ENCODE peak calls at places on chromosome 3, in eight cellular contexts. K is hepatocyte; W is AG04450; M is mesothelial cell of epicardium; F is psoas muscle; O is activated naive CD4-positive, alpha-beta T cell; A is body of pancreas; T is iris pigment epithelial cell. V is an unnamed sample.
A peak's percentile ranks its signal among the peaks of the same experiment; 100 is the strongest.

GRCh38 chr3:75327453-75327852 is 336.7 kb upstream of the FRG2C start:
- DNase-seq in K (no peak), W (no peak), M (no peak), F (no peak), O (no peak), A (no peak), T (no peak), V (no peak)

GRCh38 chr3:65758871-65759598 is 279.7 kb downstream of the MAGI1 start:
- DNase-seq in K (no peak), W (no peak), M (no peak), F (no peak), O (no peak), A (no peak), T (peak; percentile 29), V (no peak)

GRCh38 chr3:155391583-155391982 is 98.1 kb upstream of the STRIT1 start:
- DNase-seq in K (no peak), W (no peak), M (no peak), F (no peak), O (no peak), A (peak; percentile 38), T (peak; percentile 46), V (no peak)

GRCh38 chr3:122245513-122246174 is 62.2 kb downstream of the CASR start:
- DNase-seq in K (no peak), W (peak; percentile 30), M (no peak), F (no peak), O (no peak), A (no peak), T (peak; percentile 74), V (no peak)

GRCh38 chr3:120894285-120894684 is 13.7 kb upstream of the STXBP5L start:
- DNase-seq in K (peak; percentile 17), W (no peak), M (no peak), F (no peak), O (no peak), A (no peak), T (no peak), V (no peak)

GRCh38 chr3:32376098-32376497 is 15.6 kb upstream of the CMTM7 start:
- DNase-seq in K (no peak), W (no peak), M (no peak), F (no peak), O (no peak), A (no peak), T (peak; percentile 48), V (peak; percentile 64)

GRCh38 chr3:80553211-80553610 is 785.4 kb upstream of the ROBO1 start:
- DNase-seq in K (no peak), W (no peak), M (no peak), F (no peak), O (no peak), A (no peak), T (no peak), V (no peak)

GRCh38 chr3:161600185-161600584 is 103.6 kb downstream of the OTOL1 start:
- DNase-seq in K (peak; percentile 4), W (no peak), M (no peak), F (no peak), O (no peak), A (no peak), T (no peak), V (no peak)

GRCh38 chr3:425094-425493 is 228.5 kb downstream of the CHL1 start:
- DNase-seq in K (no peak), W (no peak), M (no peak), F (no peak), O (no peak), A (no peak), T (no peak), V (no peak)

GRCh38 chr3:75294124-75294523 is 370.0 kb upstream of the FRG2C start:
- DNase-seq in K (peak; percentile 57), W (peak; percentile 4), M (peak; percentile 45), F (no peak), O (no peak), A (peak; percentile 37), T (peak; percentile 15), V (no peak)

GRCh38 chr3:127676921-127677351 is 4.2 kb downstream of the ABTB1 start:
- DNase-seq in K (no peak), W (no peak), M (no peak), F (no peak), O (no peak), A (peak; percentile 1), T (no peak), V (no peak)

GRCh38 chr3:107794664-107795443 is 272.1 kb downstream of the BBX start:
- DNase-seq in K (no peak), W (no peak), M (no peak), F (no peak), O (no peak), A (peak; percentile 16), T (no peak), V (no peak)

GRCh38 chr3:36993326-36994283 is at the start of gene MLH1:
- DNase-seq in K (peak; percentile 96), W (peak; percentile 100), M (peak; percentile 98), F (peak; percentile 98), O (no peak), A (peak; percentile 100), T (peak; percentile 90), V (peak; percentile 100)

GRCh38 chr3:122263058-122263457 is 62.0 kb upstream of the CSTA start:
- DNase-seq in K (no peak), W (no peak), M (no peak), F (no peak), O (no peak), A (no peak), T (no peak), V (no peak)

GRCh38 chr3:14413381-14414071 is 11.1 kb downstream of the SLC6A6 start:
- DNase-seq in K (no peak), W (no peak), M (no peak), F (no peak), O (no peak), A (no peak), T (peak; percentile 66), V (no peak)

GRCh38 chr3:65288781-65289180 is 601.0 kb upstream of the ADAMTS9 start:
- DNase-seq in K (no peak), W (no peak), M (no peak), F (no peak), O (no peak), A (no peak), T (no peak), V (no peak)

GRCh38 chr3:127822166-127822835 is at the start of gene MGLL:
- DNase-seq in K (peak; percentile 60), W (no peak), M (peak; percentile 55), F (peak; percentile 63), O (no peak), A (no peak), T (peak; percentile 52), V (no peak)

GRCh38 chr3:111319598-111319997 is 222.4 kb upstream of the CD96 start:
- DNase-seq in K (no peak), W (no peak), M (no peak), F (no peak), O (no peak), A (no peak), T (no peak), V (no peak)

GRCh38 chr3:99108508-99108907 is 207.0 kb upstream of the DCBLD2 start:
- DNase-seq in K (no peak), W (peak; percentile 91), M (no peak), F (no peak), O (no peak), A (peak; percentile 3), T (peak; percentile 98), V (peak; percentile 97)

GRCh38 chr3:63920001-63920400 is 7.8 kb upstream of the SCAANT1 start:
- DNase-seq in K (no peak), W (no peak), M (no peak), F (no peak), O (no peak), A (peak; percentile 38), T (no peak), V (no peak)

GRCh38 chr3:171516765-171517164 is 56.6 kb upstream of the TNIK start:
- DNase-seq in K (no peak), W (no peak), M (no peak), F (no peak), O (no peak), A (no peak), T (no peak), V (no peak)

GRCh38 chr3:156535162-156535627 is 19.7 kb downstream of the SSR3 start:
- DNase-seq in K (peak; percentile 93), W (peak; percentile 98), M (peak; percentile 42), F (peak; percentile 74), O (no peak), A (peak; percentile 86), T (peak; percentile 100), V (peak; percentile 91)